ENCODE peak calls at places on chromosomes 2 and 18, in six cellular contexts. U is stimulated activated naive B cell treated with anti-CD40 and anti-IgM and Interleukin-4, amounts not matched to agents 10 μg/mL and 1 μg/mL and 100 μg/mL, for 72 hours; H is iPS-NIHi11; L is upper lobe of right lung; B is naive thymus-derived CD8-positive, alpha-beta T cell; J is cerebellar cortex. E is an unnamed sample.

GRCh38 chr2:194557993-194558392 is 1099.0 kb upstream of the SLC39A10 start:
- DNase-seq in U (no peak), H (no peak), L (no peak), B (no peak), J (no peak), E (no peak)

GRCh38 chr2:85796046-85796548 is 42.3 kb downstream of the ATOH8 start:
- DNase-seq in U (no peak), H (no peak), L (peak; percentile 62), B (no peak), J (no peak), E (no peak)

GRCh38 chr2:191515536-191515935 is 162.4 kb upstream of the NABP1 start:
- DNase-seq in U (no peak), H (no peak), L (no peak), B (no peak), J (no peak), E (no peak)

GRCh38 chr2:127097841-127098651 is 8.9 kb downstream of the BIN1 start:
- DNase-seq in U (no peak), H (no peak), L (peak; percentile 53), B (no peak), J (no peak), E (no peak)

GRCh38 chr2:11435036-11435435 is 30.9 kb downstream of the E2F6 start:
- DNase-seq in U (no peak), H (no peak), L (no peak), B (no peak), J (no peak), E (no peak)

GRCh38 chr2:234950730-234951385 is 959 bp upstream of the SH3BP4 start:
- DNase-seq in U (no peak), H (no peak), L (no peak), B (no peak), J (no peak), E (no peak)

GRCh38 chr2:181781082-181781786 is 100.9 kb upstream of the NEUROD1 start:
- DNase-seq in U (peak; percentile 33), H (no peak), L (no peak), B (no peak), J (no peak), E (no peak)

GRCh38 chr2:237702439-237703397 is 75.3 kb downstream of the LRRFIP1 start:
- DNase-seq in U (no peak), H (peak; percentile 44), L (no peak), B (peak; percentile 39), J (no peak), E (no peak)

GRCh38 chr18:42925036-42925435 is 190.4 kb downstream of the RIT2 start:
- DNase-seq in U (no peak), H (no peak), L (no peak), B (no peak), J (no peak), E (no peak)

GRCh38 chr2:108446703-108447102 is 2.3 kb upstream of the GCC2 start:
- DNase-seq in U (no peak), H (no peak), L (no peak), B (no peak), J (no peak), E (no peak)

GRCh38 chr2:202541137-202541536 is 93.6 kb upstream of the FAM117B start:
- DNase-seq in U (no peak), H (no peak), L (no peak), B (no peak), J (no peak), E (peak; percentile 30)

GRCh38 chr2:202185816-202186221 is 52.6 kb downstream of the SUMO1 start:
- DNase-seq in U (no peak), H (no peak), L (no peak), B (no peak), J (no peak), E (no peak)

GRCh38 chr18:77037533-77037932 is 95.0 kb downstream of the MBP start:
- DNase-seq in U (no peak), H (no peak), L (no peak), B (no peak), J (no peak), E (no peak)

GRCh38 chr2:29053680-29054400 is 20.5 kb downstream of the PCARE start:
- DNase-seq in U (no peak), H (no peak), L (no peak), B (no peak), J (no peak), E (no peak)

E was measured in NCI-H510A treated with DMSO at 0.1 percent for 48 hours.